ENCODE peak calls at places on chromosomes 1 and 21, in eight cellular contexts. J, Y, Z, V, N, H, T and C are unnamed samples.

GRCh38 chr1:29236743-29236992 is 346 bp downstream of the PTPRU start:
- DNase-seq in V (no peak), Y (no peak), H (no peak), T (no peak), J (no peak), Z (no peak), N (no peak), C (no peak)

GRCh38 chr1:203116048-203116810 is 11.3 kb upstream of the ADORA1 start:
- DNase-seq in V (no peak), T (no peak), J (no peak), Z (no peak), Y (no peak), N (no peak), H (no peak), C (no peak)

GRCh38 chr1:107682467-107682866 is 282.5 kb downstream of the VAV3 start:
- DNase-seq in N (no peak), T (no peak), H (no peak), J (no peak), V (no peak), Z (no peak), Y (no peak), C (no peak)

GRCh38 chr1:193183019-193183643 is 3.3 kb downstream of the B3GALT2 start:
- DNase-seq in N (peak), Y (peak), Z (no peak), V (no peak), H (no peak), J (no peak), T (peak), C (peak)

GRCh38 chr1:200738348-200738732 is 353 bp upstream of the CAMSAP2 start:
- DNase-seq in N (no peak), H (no peak), V (no peak), J (no peak), T (no peak), Y (no peak), Z (no peak), C (no peak)

GRCh38 chr21:20662523-20662922 is 335.7 kb upstream of the NCAM2 start:
- DNase-seq in T (no peak), H (no peak), V (no peak), Y (no peak), Z (no peak), J (no peak), N (peak), C (no peak)

GRCh38 chr1:44354268-44354839 is 703 bp downstream of the ERI3 start:
- DNase-seq in H (no peak), N (no peak), J (no peak), Z (no peak), V (no peak), Y (no peak), T (no peak), C (no peak)

GRCh38 chr1:11045428-11046269 is 1.4 kb downstream of the MASP2 start:
- DNase-seq in J (no peak), T (no peak), H (no peak), Y (no peak), Z (peak), N (peak), V (no peak), C (no peak)

GRCh38 chr1:39933956-39934941 is 20.7 kb upstream of the MFSD2A start:
- DNase-seq in T (no peak), V (no peak), Y (no peak), Z (peak), N (no peak), J (peak), H (peak), C (no peak)

GRCh38 chr21:46390603-46391545 is 66.9 kb downstream of the PCNT start:
- DNase-seq in N (no peak), T (no peak), H (no peak), V (no peak), Z (no peak), J (no peak), Y (no peak), C (no peak)

GRCh38 chr1:101240041-101240430 is 3.2 kb downstream of the S1PR1 start:
- DNase-seq in H (no peak), Y (no peak), J (no peak), V (no peak), Z (no peak), N (no peak), T (no peak), C (no peak)

GRCh38 chr1:71918630-71919029 is 363.7 kb downstream of the NEGR1 start:
- DNase-seq in J (no peak), N (no peak), Y (no peak), Z (no peak), V (no peak), H (no peak), T (no peak), C (no peak)

DNA sequence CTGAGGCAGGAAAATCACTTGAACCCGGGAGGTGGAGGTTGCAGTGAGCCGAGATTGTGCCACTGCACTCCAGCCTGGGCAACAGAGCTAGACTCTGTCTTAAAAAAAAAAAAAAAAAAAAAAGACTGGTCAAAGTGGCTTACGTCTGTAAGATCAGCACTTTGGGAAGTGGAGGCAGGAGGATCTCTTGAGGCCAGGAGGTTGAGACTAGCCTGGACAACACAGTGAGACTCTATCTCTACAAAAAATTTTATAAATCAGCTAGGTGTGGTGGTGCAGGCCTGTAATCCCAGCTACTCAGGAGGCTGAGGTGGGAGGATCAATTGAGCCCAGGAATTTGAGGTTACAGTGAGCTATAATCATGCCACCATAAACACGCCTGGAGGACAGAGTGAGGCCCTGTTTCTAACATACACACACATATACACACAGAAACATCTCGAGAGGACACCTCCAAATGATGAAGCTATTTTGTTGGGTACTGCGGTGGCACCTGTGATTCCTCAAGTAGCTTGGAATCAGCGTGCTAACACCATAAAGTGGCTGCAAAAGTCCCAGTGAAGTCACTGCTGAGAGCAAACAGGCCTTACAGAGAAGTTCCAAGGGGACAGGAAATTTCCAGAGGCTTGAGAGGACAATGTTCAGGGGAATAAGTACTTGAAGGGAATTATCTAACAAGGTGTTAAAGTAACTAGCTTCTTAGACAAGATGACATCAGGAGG is 1.4 kb downstream of the NADK start:
- DNase-seq in T (no peak), V (no peak), J (no peak), H (no peak), N (no peak), Z (no peak), Y (no peak), C (peak)
- TF ChIP-seq CTCF in T (no peak), V (no peak), J (no peak), H (no peak), N (no peak), Z (no peak), Y (no peak), C (no peak)

DNA sequence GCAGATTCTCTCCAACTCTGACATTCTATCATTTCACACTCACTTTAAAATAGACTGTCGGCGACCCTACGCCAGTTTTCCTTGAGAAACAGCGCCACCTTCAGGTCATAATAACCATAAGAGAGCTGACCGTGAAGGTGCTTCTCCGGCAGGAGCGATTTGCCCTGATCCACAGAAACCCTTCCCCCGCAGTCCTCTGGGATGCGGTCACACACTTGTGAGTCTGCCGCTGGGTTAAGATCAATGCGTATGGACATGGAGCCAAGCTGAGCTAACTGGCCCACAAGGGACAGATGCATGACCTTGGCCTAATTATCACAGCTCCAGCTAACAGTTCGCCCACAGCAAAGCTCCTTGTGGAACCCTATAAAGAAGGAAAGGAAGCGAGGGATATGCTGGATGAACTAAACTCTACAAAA is 32.8 kb upstream of the IFNAR2 start:
- DNase-seq in J (peak), H (no peak), V (peak), Y (peak), Z (peak), T (peak), N (peak), C (peak)
- TF ChIP-seq CTCF in J (peak), H (peak), V (peak), Y (peak), Z (peak), T (peak), N (peak), C (peak)

DNA sequence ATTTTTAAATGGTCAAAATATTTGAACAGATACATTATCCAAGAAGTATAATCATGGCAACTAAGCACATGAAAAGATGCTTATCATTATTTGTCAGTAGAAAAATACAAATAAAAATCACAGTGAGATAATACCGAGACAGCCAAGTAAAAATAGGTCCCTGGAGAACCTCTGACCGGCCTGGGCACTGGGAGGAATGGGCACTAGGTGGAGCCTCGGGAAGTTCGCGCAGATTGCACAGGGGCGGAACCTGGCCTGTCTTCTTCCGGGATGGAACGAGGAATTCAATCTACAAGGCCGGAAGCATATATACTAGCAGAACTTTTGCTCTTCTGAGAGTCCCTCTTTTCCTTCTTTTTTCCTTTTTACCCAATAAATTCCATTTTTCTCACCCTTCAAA is 148.5 kb upstream of the CHRM3 start:
- DNase-seq in Y (no peak), V (no peak), H (no peak), J (no peak), T (no peak), Z (no peak), N (peak), C (no peak)
- TF ChIP-seq CTCF in Y (no peak), V (no peak), H (no peak), J (no peak), T (no peak), Z (no peak), N (peak), C (no peak)

GRCh38 chr1:17439250-17440073 is at the start of gene RCC2:
- DNase-seq in Z (peak), J (peak), V (peak), H (peak), N (peak), T (no peak), Y (peak), C (peak)
- TF ChIP-seq CTCF in Z (no peak), J (no peak), V (no peak), H (no peak), N (peak), T (no peak), Y (peak), C (peak)

GRCh38 chr1:171785766-171786165 is 4.3 kb downstream of the METTL13 start:
- DNase-seq in Z (no peak), T (no peak), Y (no peak), J (no peak), N (no peak), H (no peak), V (no peak), C (no peak)

GRCh38 chr1:171784779-171785178 is 3.3 kb downstream of the METTL13 start:
- DNase-seq in Y (peak), T (no peak), J (no peak), H (no peak), N (no peak), V (no peak), Z (no peak), C (peak)

GRCh38 chr1:171783816-171784530 is 2.5 kb downstream of the METTL13 start:
- DNase-seq in V (no peak), Z (no peak), T (no peak), Y (no peak), N (no peak), H (no peak), J (no peak), C (no peak)

GRCh38 chr1:171780583-171781166 is 785 bp upstream of the METTL13 start:
- DNase-seq in Z (no peak), H (no peak), N (no peak), Y (no peak), J (no peak), T (no peak), V (no peak), C (no peak)

DNA sequence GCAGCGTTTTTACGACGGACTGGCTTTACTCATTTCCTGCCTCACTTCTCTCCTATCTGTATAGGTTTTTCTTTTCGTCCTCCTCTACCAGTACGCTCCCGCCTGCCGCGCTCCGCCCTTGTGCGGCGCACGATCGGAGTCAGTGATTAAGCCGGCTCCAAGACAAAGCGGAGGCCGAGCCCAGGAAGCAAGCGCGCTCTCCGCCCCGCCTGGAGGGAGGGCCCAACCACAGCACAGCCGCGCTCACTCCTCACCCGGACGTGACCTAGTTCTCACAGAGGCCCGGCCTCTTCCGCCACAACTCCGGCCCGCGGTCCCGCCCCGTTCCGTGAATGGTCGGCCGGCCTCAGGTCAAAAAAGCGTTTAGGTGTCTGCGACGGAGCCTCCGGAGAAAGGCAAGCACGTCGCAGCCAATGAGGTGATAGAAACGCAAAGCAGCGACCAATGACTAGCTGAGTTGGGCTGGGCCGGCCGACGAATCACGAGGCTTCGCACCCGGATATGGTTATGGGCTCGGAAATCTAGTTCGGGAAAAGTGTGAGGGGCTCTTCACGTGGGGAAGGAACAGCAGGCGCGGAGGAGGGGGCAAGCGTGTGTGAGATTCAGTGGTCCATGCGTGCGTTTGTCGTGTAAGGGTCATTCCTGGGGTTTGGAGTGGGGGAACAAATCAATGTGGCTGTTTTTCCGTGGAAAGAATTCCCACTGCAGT is at the start of gene METTL13:
- DNase-seq in T (peak), J (peak), Y (peak), N (peak), Z (peak), H (peak), V (peak), C (peak)
- TF ChIP-seq CTCF in T (no peak), J (no peak), Y (no peak), N (no peak), Z (no peak), H (no peak), V (no peak), C (no peak)

GRCh38 chr1:100187912-100188311 is 9.9 kb upstream of the LRRC39 start:
- DNase-seq in H (peak), Z (no peak), T (no peak), J (peak), Y (no peak), V (no peak), N (no peak), C (no peak)

GRCh38 chr1:100184536-100184935 is 6.5 kb upstream of the LRRC39 start:
- DNase-seq in Z (no peak), V (no peak), J (no peak), Y (no peak), N (peak), T (no peak), H (no peak), C (peak)

GRCh38 chr1:100178092-100178491 is at the start of gene LRRC39:
- DNase-seq in Z (no peak), V (no peak), J (no peak), H (no peak), N (no peak), Y (no peak), T (no peak), C (no peak)

GRCh38 chr1:100188617-100189016 is 10.6 kb upstream of the LRRC39 start:
- DNase-seq in Z (no peak), V (no peak), N (no peak), J (no peak), H (peak), T (no peak), Y (peak), C (peak)

DNA sequence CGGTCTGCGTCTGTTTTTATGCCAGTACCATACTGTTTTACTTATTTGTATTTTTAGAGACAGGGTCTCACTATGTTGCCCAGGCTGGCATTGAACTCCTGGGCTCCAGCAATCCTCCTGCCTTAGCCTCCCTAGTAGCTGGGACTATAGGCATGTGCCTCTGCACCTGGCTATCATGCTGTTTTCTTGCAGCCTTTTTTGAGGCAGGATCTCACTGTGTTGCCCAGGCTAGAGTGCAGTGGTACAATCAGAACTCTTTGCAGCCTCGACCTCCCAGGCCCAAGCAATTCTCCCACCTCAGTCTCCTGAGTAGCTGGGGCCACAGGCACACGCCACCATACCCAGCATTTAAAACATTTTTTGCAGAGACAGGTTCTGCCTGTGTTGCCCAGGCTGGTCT is 5.3 kb upstream of the LRRC39 start:
- DNase-seq in Z (no peak), H (no peak), T (no peak), N (no peak), J (no peak), Y (no peak), V (no peak), C (no peak)
- TF ChIP-seq CTCF in Z (no peak), H (no peak), T (no peak), N (no peak), J (no peak), Y (no peak), V (no peak), C (no peak)

GRCh38 chr1:214271174-214271858 is 9.6 kb upstream of the SMYD2 start:
- DNase-seq in Z (no peak), V (no peak), J (no peak), H (no peak), N (no peak), Y (no peak), T (no peak), C (no peak)
- TF ChIP-seq CTCF in Z (no peak), V (no peak), J (no peak), H (no peak), N (no peak), Y (peak), T (peak), C (peak)

GRCh38 chr21:44742418-44743153 is 31.2 kb upstream of the TSPEAR start:
- DNase-seq in N (no peak), V (no peak), T (no peak), H (no peak), Z (no peak), Y (no peak), J (no peak), C (no peak)
- TF ChIP-seq CTCF in N (peak), V (peak), T (peak), H (peak), Z (peak), Y (peak), J (no peak), C (peak)